ENCODE peak calls at places on chromosome 13, in seven cellular contexts. B is GOT3; A is T-helper 2 cell; O is neural crest cell; F is activated CD4-positive, alpha-beta T cell treated with anti-CD3 and anti-CD28 coated beads for 36 hours; I is neuronal stem cell; E is Caki2. V is an unnamed sample.

GRCh38 chr13:21676611-21677021 is 5.7 kb downstream of the FGF9 start:
- DNase-seq in A (no peak), E (no peak), B (no peak), F (peak), O (no peak), I (peak), V (peak)

GRCh38 chr13:52785721-52786120 is 46.1 kb upstream of the CNMD start:
- DNase-seq in A (no peak), O (no peak), E (no peak), B (no peak), F (no peak), I (no peak), V (no peak)

GRCh38 chr13:87954116-87954515 is 282.9 kb downstream of the SLITRK5 start:
- DNase-seq in B (no peak), F (no peak), O (no peak), I (no peak), A (no peak), E (no peak), V (no peak)

GRCh38 chr13:41590643-41591042 is 133.3 kb downstream of the RGCC start:
- DNase-seq in E (no peak), B (no peak), A (no peak), O (no peak), I (no peak), F (no peak), V (no peak)

GRCh38 chr13:40618581-40619478 is 47.6 kb downstream of the FOXO1 start:
- DNase-seq in I (no peak), E (no peak), O (no peak), B (no peak), A (no peak), F (peak), V (no peak)

GRCh38 chr13:62357887-62358645 is 942.4 kb upstream of the PCDH20 start:
- DNase-seq in O (peak), F (no peak), B (no peak), A (no peak), E (peak), I (peak), V (no peak)

GRCh38 chr13:20495087-20496023 is 30.3 kb downstream of the CRYL1 start:
- DNase-seq in F (peak), A (no peak), I (peak), O (peak), E (peak), B (no peak), V (peak)

GRCh38 chr13:99580500-99581268 is 79.4 kb downstream of the TM9SF2 start:
- DNase-seq in A (no peak), O (no peak), F (no peak), E (no peak), I (no peak), B (no peak), V (no peak)

GRCh38 chr13:104809483-104809882 is 1726.0 kb downstream of the EFNB2 start:
- DNase-seq in E (no peak), I (no peak), A (no peak), F (no peak), O (no peak), B (no peak), V (no peak)

V was measured in thyroid gland.